ENCODE peak calls at places on chromosomes 5 and 9, in four cellular contexts. S is K562, O is HCT116, F is Panc1. E is an unnamed sample.

GRCh38 chr5:151448038-151448985 is 909 bp downstream of the SLC36A1 start:
- DNase-seq in S (no peak), O (no peak), F (no peak), E (peak; percentile 27)

GRCh38 chr5:109936091-109936490 is 246.4 kb downstream of the MAN2A1 start:
- DNase-seq in S (no peak), O (no peak), F (no peak), E (no peak)

GRCh38 chr5:22965960-22966359 is 112.8 kb upstream of the CDH12 start:
- DNase-seq in S (no peak), O (no peak), F (no peak), E (no peak)

GRCh38 chr5:1004598-1005361 is 3.8 kb upstream of the NKD2 start:
- DNase-seq in S (peak; percentile 88), O (no peak), F (no peak), E (no peak)

GRCh38 chr9:111897831-111898144 is 1.2 kb downstream of the UGCG start:
- DNase-seq in S (no peak), O (peak; percentile 23), F (no peak), E (no peak)

GRCh38 chr9:77939149-77939668 is 92.4 kb downstream of the GNAQ start:
- DNase-seq in S (no peak), O (no peak), F (no peak), E (no peak)

GRCh38 chr5:150640311-150641005 is at the start of gene SYNPO:
- DNase-seq in S (peak; percentile 68), O (no peak), F (no peak), E (peak; percentile 25)

GRCh38 chr5:54905246-54905770 is 80.1 kb downstream of the ESM1 start:
- DNase-seq in S (no peak), O (no peak), F (no peak), E (no peak)

GRCh38 chr9:693460-694390 is 147.8 kb upstream of the DMRT1 start:
- DNase-seq in S (no peak), O (no peak), F (no peak), E (no peak)

GRCh38 chr5:14685757-14686156 is 21.2 kb downstream of the OTULIN start:
- DNase-seq in S (no peak), O (peak; percentile 23), F (no peak), E (peak; percentile 48)

GRCh38 chr5:170266570-170267379 is 30.8 kb downstream of the LCP2 start:
- DNase-seq in S (no peak), O (no peak), F (no peak), E (no peak)

GRCh38 chr5:91212336-91213092 is 170.6 kb downstream of the ARRDC3 start:
- DNase-seq in S (no peak), O (no peak), F (no peak), E (no peak)

GRCh38 chr9:87594218-87594617 is 96.6 kb downstream of the DAPK1 start:
- DNase-seq in S (no peak), O (no peak), F (no peak), E (no peak)

GRCh38 chr5:165309446-165309845 is 1804.0 kb downstream of the MAT2B start:
- DNase-seq in S (no peak), O (no peak), F (no peak), E (no peak)

GRCh38 chr5:154274828-154275185 is 84.3 kb downstream of the GALNT10 start:
- DNase-seq in S (no peak), O (no peak), F (no peak), E (no peak)

GRCh38 chr5:150022681-150023080 is 22.1 kb downstream of the HMGXB3 start:
- DNase-seq in S (no peak), O (no peak), F (no peak), E (no peak)

GRCh38 chr5:94376672-94377345 is 241.6 kb downstream of the KIAA0825 start:
- DNase-seq in S (no peak), O (no peak), F (no peak), E (no peak)

GRCh38 chr5:159518361-159518760 is 188.1 kb upstream of the IL12B start:
- DNase-seq in S (no peak), O (no peak), F (no peak), E (no peak)

GRCh38 chr9:12794024-12794799 is 19.4 kb downstream of the LURAP1L start:
- DNase-seq in S (no peak), O (no peak), F (no peak), E (peak; percentile 35)

GRCh38 chr5:176533894-176534611 is 3.1 kb downstream of the RNF44 start:
- DNase-seq in S (no peak), O (no peak), F (no peak), E (peak; percentile 71)

GRCh38 chr5:105428461-105429129 is 1866.0 kb upstream of the NUDT12 start:
- DNase-seq in S (no peak), O (no peak), F (no peak), E (no peak)

GRCh38 chr5:163841-164240 is 27.5 kb upstream of the LRRC14B start:
- DNase-seq in S (no peak), O (no peak), F (no peak), E (no peak)

GRCh38 chr5:72515211-72515610 is 8.0 kb upstream of the ZNF366 start:
- DNase-seq in S (no peak), O (no peak), F (no peak), E (no peak)

GRCh38 chr5:171092194-171092593 is 216.9 kb upstream of the TLX3 start:
- DNase-seq in S (no peak), O (peak; percentile 19), F (no peak), E (no peak)

GRCh38 chr9:126261584-126262356 is 64.9 kb upstream of the MVB12B start:
- DNase-seq in S (no peak), O (no peak), F (no peak), E (no peak)

GRCh38 chr5:9351535-9351934 is 194.3 kb downstream of the SEMA5A start:
- DNase-seq in S (no peak), O (no peak), F (no peak), E (no peak)

GRCh38 chr5:135426102-135427082 is 20.8 kb downstream of the DCANP1 start:
- DNase-seq in S (peak; percentile 59), O (peak; percentile 65), F (peak; percentile 42), E (peak; percentile 66)

GRCh38 chr5:61245486-61245885 is 83.2 kb upstream of the SMIM15 start:
- DNase-seq in S (no peak), O (no peak), F (no peak), E (no peak)

GRCh38 chr5:79023947-79024346 is 38.8 kb upstream of the ARSB start:
- DNase-seq in S (no peak), O (no peak), F (no peak), E (peak; percentile 49)

GRCh38 chr5:79774171-79774854 is 84.7 kb downstream of the CMYA5 start:
- DNase-seq in S (peak; percentile 27), O (peak; percentile 41), F (no peak), E (peak; percentile 79)

GRCh38 chr9:125703662-125704061 is 3.3 kb downstream of the MAPKAP1 start:
- DNase-seq in S (no peak), O (no peak), F (no peak), E (no peak)

DNA sequence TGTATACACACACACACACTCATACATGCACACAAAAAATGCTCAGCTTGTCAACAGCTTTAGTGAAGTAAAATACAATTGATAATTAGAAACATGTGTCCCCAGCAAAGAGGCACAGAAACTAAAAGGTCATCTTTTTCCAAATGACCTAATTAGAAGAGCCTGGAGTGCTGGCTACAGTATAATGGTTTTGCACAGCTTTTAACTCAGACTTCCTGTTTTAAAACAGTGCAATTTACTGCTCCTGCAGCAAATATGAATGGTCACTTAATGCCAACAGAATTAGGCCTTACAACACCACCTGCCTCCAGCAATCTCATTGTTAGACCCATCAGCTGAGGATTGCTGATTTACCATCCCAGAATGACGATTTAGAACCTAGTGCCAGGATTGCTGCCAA is 239.3 kb downstream of the CETN3 start:
- DNase-seq in S (no peak), O (no peak), F (no peak), E (no peak)
- TF ChIP-seq TCF7L2 in S (no peak), O (no peak), F (no peak), E (no peak)

GRCh38 chr9:96168882-96169281 is 133.1 kb downstream of the HSD17B3 start:
- DNase-seq in S (no peak), O (no peak), F (no peak), E (no peak)

GRCh38 chr9:96169901-96170300 is 132.1 kb downstream of the HSD17B3 start:
- DNase-seq in S (no peak), O (no peak), F (no peak), E (no peak)

GRCh38 chr9:96171749-96172148 is 130.2 kb downstream of the HSD17B3 start:
- DNase-seq in S (no peak), O (no peak), F (no peak), E (no peak)

GRCh38 chr9:96166981-96167380 is 135.0 kb downstream of the HSD17B3 start:
- DNase-seq in S (no peak), O (no peak), F (no peak), E (no peak)

DNA sequence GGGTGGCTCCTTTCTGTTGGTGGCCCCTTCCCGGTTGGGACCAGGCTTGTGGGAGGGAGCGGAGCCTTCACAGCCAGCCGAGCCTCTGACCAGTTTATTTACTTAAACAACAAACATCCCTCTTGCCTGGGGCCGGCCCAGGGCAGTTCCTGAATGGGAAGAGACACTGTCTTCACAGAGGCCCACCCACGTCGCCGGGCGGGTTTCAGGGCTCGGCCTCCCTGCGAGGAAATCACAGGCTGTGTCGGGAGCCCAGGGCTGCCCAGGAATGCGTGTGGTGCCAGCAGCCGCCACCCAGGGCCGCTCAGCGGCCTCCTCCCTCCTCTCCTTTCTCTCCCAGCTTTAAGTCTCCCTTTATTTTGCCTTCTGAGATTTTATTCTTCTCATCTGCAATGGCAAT is 132.5 kb downstream of the HSD17B3 start:
- DNase-seq in S (no peak), O (no peak), F (no peak), E (peak; percentile 24)
- TF ChIP-seq TCF7L2 in S (no peak), O (no peak), F (no peak), E (no peak)

DNA sequence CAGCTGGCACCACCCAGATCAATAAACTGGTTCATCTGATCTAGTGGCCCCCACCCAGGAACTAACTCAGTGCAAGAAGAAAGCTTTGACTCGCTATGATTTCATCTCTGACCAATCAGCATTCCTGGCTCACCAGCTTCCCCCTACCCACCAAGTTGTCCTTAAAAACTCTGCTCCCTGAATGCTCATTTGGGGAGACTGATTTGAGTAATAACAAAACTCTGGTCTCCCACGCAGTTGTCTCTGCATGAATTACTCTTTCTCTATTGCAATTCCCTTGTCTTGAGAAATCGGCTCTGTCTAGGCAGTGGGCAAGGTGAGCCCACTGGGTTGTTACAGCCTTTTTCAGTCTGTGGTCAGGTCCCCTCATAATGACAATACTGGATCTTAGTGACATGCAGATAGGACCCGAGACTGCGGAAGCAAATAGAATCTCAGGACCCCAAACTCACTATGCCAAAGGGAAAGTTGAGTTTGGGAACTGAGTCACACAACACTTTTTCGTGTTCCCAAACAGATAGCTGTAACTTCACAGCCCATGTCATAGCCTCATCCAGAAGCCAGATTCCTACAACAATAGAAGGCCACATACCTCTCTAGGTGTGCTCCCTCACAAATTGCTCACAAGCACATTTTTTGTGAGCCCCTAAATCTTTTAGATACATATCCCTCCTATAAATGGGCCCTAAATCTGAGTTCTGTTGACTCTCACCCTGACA is 175.2 kb upstream of the RAI14 start:
- DNase-seq in S (no peak), O (no peak), F (no peak), E (no peak)
- TF ChIP-seq TCF7L2 in S (no peak), O (no peak), F (no peak), E (no peak)

DNA sequence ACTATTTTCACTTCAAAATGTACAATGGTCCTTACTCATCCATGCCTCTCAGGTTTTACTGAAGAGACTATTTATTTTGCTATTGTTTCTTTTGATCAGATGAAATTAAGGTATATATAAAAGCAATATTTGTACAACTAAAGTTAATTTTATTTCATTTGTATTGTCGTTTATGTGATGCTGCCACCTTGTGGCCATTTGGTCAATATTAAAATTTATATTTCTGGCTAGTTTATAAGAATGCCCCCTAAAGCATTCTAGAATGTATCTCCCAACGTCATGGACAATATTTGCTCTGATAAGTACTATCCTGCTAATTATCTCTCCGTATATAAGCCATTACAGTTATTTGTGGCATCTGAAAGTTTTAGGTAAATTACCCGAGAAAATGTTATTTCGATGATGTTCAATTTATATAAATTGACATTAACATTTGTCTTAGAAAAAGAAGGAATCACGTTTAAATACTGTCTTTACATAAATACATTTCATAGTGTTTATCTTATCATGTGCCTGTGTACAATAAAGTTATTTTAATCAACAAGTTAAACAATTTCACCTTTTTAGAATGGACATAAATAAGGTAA is 680.0 kb downstream of the TAF11L14 start:
- DNase-seq in S (peak; percentile 15), O (peak; percentile 6), F (peak; percentile 30), E (no peak)
- TF ChIP-seq TCF7L2 in S (no peak), O (no peak), F (no peak), E (no peak)